ENCODE peak calls at places on chromosomes 2 and 18, in six cellular contexts. X, J, B, L, O and F are unnamed samples. For H3K27me3, the result is how much of the 10 kb centered on the place peaks cover.

GRCh38 chr2:120503793-120504571 is 158.0 kb downstream of the INHBB start:
- DNase-seq in L (no peak), J (peak), X (peak), O (no peak), B (peak), F (peak)

GRCh38 chr2:166882851-166883250 is 5.4 kb upstream of the XIRP2 start:
- DNase-seq in O (no peak), J (no peak), L (no peak), B (no peak), X (no peak), F (no peak)

GRCh38 chr2:75790790-75791467 is 80.2 kb upstream of the GCFC2 start:
- DNase-seq in B (no peak), L (no peak), J (no peak), O (no peak), X (no peak), F (no peak)

GRCh38 chr2:97728091-97728596 is 14.8 kb downstream of the ZAP70 start:
- DNase-seq in X (no peak), J (no peak), O (no peak), B (no peak), L (peak), F (no peak)

GRCh38 chr2:40285391-40285790 is 166.5 kb downstream of the SLC8A1 start:
- DNase-seq in B (no peak), X (no peak), J (no peak), L (no peak), O (no peak), F (peak)

GRCh38 chr2:18435425-18436037 is 124.9 kb downstream of the RDH14 start:
- DNase-seq in L (peak), B (peak), J (peak), O (no peak), X (peak), F (peak)

GRCh38 chr2:15667579-15668556 is 76.2 kb downstream of the DDX1 start:
- DNase-seq in O (no peak), J (no peak), X (peak), B (no peak), L (no peak), F (no peak)

GRCh38 chr2:59786684-59787083 is 766.8 kb downstream of the BCL11A start:
- DNase-seq in J (no peak), L (no peak), O (no peak), X (no peak), B (no peak), F (peak)

GRCh38 chr18:48777026-48777736 is 173.6 kb downstream of the SMAD7 start:
- DNase-seq in L (peak), B (peak), O (peak), J (peak), X (peak), F (peak)

GRCh38 chr2:112646791-112647720 is 1.3 kb downstream of the SLC20A1 start:
- DNase-seq in L (peak), X (no peak), O (no peak), J (no peak), B (peak), F (peak)

GRCh38 chr2:227848146-227848545 is 23.3 kb upstream of the DAW1 start:
- DNase-seq in J (no peak), O (no peak), B (no peak), L (no peak), X (no peak), F (no peak)

GRCh38 chr18:54280206-54280550 is 10.9 kb downstream of the POLI start:
- DNase-seq in B (no peak), X (no peak), J (no peak), O (no peak), L (no peak), F (peak)

GRCh38 chr2:42567389-42567788 is 1.0 kb upstream of the MTA3 start:
- DNase-seq in L (peak), B (no peak), O (no peak), J (no peak), X (peak), F (no peak)

GRCh38 chr18:13222371-13223281 is 4.1 kb downstream of the LDLRAD4 start:
- DNase-seq in B (no peak), L (peak), O (no peak), X (peak), J (no peak), F (no peak)

GRCh38 chr18:23071285-23071684 is 64.0 kb upstream of the CABLES1 start:
- DNase-seq in L (no peak), O (no peak), X (peak), J (no peak), B (peak), F (no peak)

GRCh38 chr2:227871375-227871788 is at the start of gene DAW1:
- DNase-seq in B (peak), X (peak), J (peak), L (peak), O (no peak), F (peak)

GRCh38 chr18:12625242-12625641 is 32.7 kb downstream of the SPIRE1 start:
- DNase-seq in O (no peak), X (no peak), L (peak), J (no peak), B (peak), F (no peak)

GRCh38 chr2:83827618-83828017 is 631.5 kb downstream of the SUCLG1 start:
- DNase-seq in B (no peak), O (no peak), L (no peak), J (no peak), X (no peak), F (peak)

GRCh38 chr18:23377669-23378469 is 75.2 kb upstream of the RIOK3 start:
- DNase-seq in J (no peak), O (no peak), B (peak), L (peak), X (peak), F (peak)

GRCh38 chr2:64730551-64731305 is 77.0 kb upstream of the SERTAD2 start:
- DNase-seq in O (no peak), J (no peak), L (peak), X (peak), B (peak), F (peak)

GRCh38 chr2:46939596-46940359 is 24.2 kb upstream of the MCFD2 start:
- DNase-seq in B (peak), X (no peak), O (no peak), J (no peak), L (peak), F (peak)

GRCh38 chr2:199308567-199308966 is 149.2 kb downstream of the SATB2 start:
- DNase-seq in L (no peak), J (no peak), X (no peak), B (no peak), O (no peak), F (no peak)

GRCh38 chr18:49094136-49094535 is 143.4 kb upstream of the SMAD7 start:
- DNase-seq in O (no peak), B (no peak), L (peak), X (peak), J (no peak), F (peak)

GRCh38 chr2:240593703-240594451 is 7.3 kb downstream of the CAPN10 start:
- DNase-seq in O (no peak), J (no peak), X (no peak), L (no peak), B (no peak), F (no peak)

GRCh38 chr18:48539406-48540328 is 836 bp downstream of the CTIF start:
- DNase-seq in B (peak), O (no peak), J (peak), X (peak), L (peak), F (peak)

GRCh38 chr2:186570587-186570986 is 19.3 kb upstream of the ITGAV start:
- DNase-seq in L (peak), O (no peak), X (peak), J (no peak), B (peak), F (peak)

GRCh38 chr2:183162362-183162761 is 38.1 kb downstream of the NUP35 start:
- DNase-seq in X (peak), O (no peak), J (no peak), B (no peak), L (no peak), F (no peak)

GRCh38 chr18:24862225-24862893 is 401.9 kb downstream of the HRH4 start:
- DNase-seq in B (no peak), J (peak), L (no peak), X (no peak), O (no peak), F (peak)

GRCh38 chr2:83686863-83687262 is 772.2 kb downstream of the SUCLG1 start:
- DNase-seq in B (no peak), O (no peak), L (no peak), X (no peak), J (no peak), F (no peak)

GRCh38 chr2:194619368-194619767 is 1037.7 kb upstream of the SLC39A10 start:
- DNase-seq in X (no peak), O (no peak), B (no peak), L (no peak), J (no peak), F (no peak)

GRCh38 chr18:66792466-66792865 is 188.6 kb upstream of the CDH19 start:
- DNase-seq in B (peak), J (no peak), O (peak), L (peak), X (no peak), F (peak)

GRCh38 chr2:226048625-226049024 is 649.1 kb downstream of the NYAP2 start:
- DNase-seq in L (peak), O (no peak), B (no peak), X (peak), J (no peak), F (peak)

GRCh38 chr2:110807520-110807919 is 75.1 kb downstream of the ACOXL start:
- DNase-seq in X (peak), O (no peak), J (no peak), L (no peak), B (no peak), F (no peak)

GRCh38 chr2:190320696-190321095 is 1.1 kb upstream of the HIBCH start:
- DNase-seq in O (no peak), X (no peak), B (no peak), L (no peak), J (no peak), F (no peak)

GRCh38 chr2:29582062-29582461 is 339.3 kb downstream of the ALK start:
- DNase-seq in X (no peak), L (no peak), O (no peak), J (no peak), B (no peak), F (no peak)
- H3K27me3 ChIP-seq in X (under half), L (under half), O (under half), J (under half), B (under half), F (under half)

DNA sequence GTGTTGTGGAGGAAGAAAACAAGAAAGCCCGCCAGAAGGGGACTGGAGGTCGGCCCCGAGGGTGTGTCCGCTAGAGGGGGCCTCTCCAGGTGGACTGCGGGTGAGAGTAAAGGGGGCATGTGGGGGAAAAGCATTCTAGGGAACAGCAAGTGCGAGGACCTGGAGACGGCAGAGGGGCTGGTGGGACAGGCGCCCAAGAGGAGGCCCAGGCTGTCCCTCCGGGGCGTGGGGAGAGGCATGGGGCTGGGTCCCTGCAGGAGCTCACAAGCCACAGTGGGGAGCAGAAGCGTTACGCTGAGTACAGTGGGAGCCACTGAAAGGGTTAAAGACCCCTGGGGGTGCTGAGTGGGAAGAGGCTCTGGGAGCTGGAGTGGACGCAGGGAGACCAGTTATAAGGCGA is 1.6 kb upstream of the KLF11 start:
- DNase-seq in J (no peak), X (no peak), O (no peak), L (no peak), B (no peak), F (no peak)
- H3K4me3 ChIP-seq in J (no peak), X (no peak), O (peak), L (no peak), B (no peak), F (no peak)

GRCh38 chr2:231573096-231573495 is 19.6 kb upstream of the TEX44 start:
- DNase-seq in O (no peak), X (no peak), L (no peak), B (peak), J (no peak), F (peak)
- H2AK5ac ChIP-seq in O (no peak), X (no peak), L (no peak), B (peak), J (no peak), F (no peak)

GRCh38 chr2:99809259-99809900 is 319.6 kb upstream of the REV1 start:
- DNase-seq in J (peak), B (no peak), L (no peak), O (no peak), X (peak), F (peak)

GRCh38 chr2:99806758-99807157 is 316.9 kb upstream of the REV1 start:
- DNase-seq in O (no peak), B (peak), X (peak), L (peak), J (no peak), F (no peak)

GRCh38 chr2:99811544-99811943 is 321.7 kb upstream of the REV1 start:
- DNase-seq in J (no peak), O (no peak), B (peak), L (peak), X (peak), F (no peak)

GRCh38 chr2:99810241-99810640 is 320.4 kb upstream of the REV1 start:
- DNase-seq in O (no peak), J (no peak), B (peak), X (no peak), L (no peak), F (peak)

DNA sequence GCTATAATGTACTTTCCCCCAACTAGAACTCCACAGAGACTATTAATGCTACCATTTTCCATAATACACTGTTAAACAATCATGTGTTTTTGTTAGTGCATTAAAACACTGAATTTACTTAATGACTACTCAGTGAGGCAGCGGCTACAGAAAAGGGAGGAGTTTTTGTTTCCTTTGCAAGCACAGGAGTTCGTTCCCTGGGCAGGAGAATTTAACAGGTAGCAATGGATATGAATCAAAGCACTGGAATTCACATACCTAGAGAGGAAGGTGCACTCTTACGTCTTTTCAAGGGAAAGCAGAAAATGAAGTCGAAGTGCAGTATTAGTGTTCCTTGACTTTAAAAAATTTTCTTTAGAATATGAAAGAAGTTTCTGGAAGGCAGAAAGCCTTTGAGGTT is 319.0 kb upstream of the REV1 start:
- DNase-seq in B (peak), X (no peak), O (no peak), L (no peak), J (no peak), F (no peak)
- H3K27me3 ChIP-seq in B (under half), X (under half), O (under half), L (under half), J (under half), F (under half)